ENCODE peak calls at places on chromosomes 3 and 15, in eight cellular contexts. H is AG04450, C is upper lobe of right lung, P is LNCaP clone FGC, A is epithelial cell of esophagus, T is aorta, V is thyroid gland, B is thoracic aorta. M is an unnamed sample.

GRCh38 chr3:8482960-8483665 is 18.5 kb upstream of the LMCD1 start:
- DNase-seq in H (peak), C (no peak), P (peak), A (peak), T (peak), V (peak), B (peak), M (peak)

GRCh38 chr3:105845488-105845887 is 23.3 kb downstream of the CBLB start:
- DNase-seq in H (no peak), C (no peak), P (no peak), A (no peak), T (no peak), V (no peak), B (no peak), M (no peak)

GRCh38 chr3:30871720-30872119 is 22.7 kb downstream of the GADL1 start:
- DNase-seq in H (no peak), C (no peak), P (no peak), A (no peak), T (no peak), V (no peak), B (no peak), M (no peak)

GRCh38 chr3:165800970-165801369 is 36.3 kb downstream of the BCHE start:
- DNase-seq in H (no peak), C (no peak), P (peak), A (no peak), T (no peak), V (no peak), B (no peak), M (no peak)

GRCh38 chr3:15941958-15942357 is 144.2 kb upstream of the ANKRD28 start:
- DNase-seq in H (no peak), C (no peak), P (no peak), A (no peak), T (no peak), V (no peak), B (no peak), M (no peak)

GRCh38 chr3:58419782-58420512 is 13.7 kb downstream of the PDHB start:
- DNase-seq in H (no peak), C (no peak), P (no peak), A (peak), T (no peak), V (peak), B (no peak), M (no peak)

GRCh38 chr15:40902605-40903561 is 8.6 kb downstream of the VPS18 start:
- DNase-seq in H (no peak), C (peak), P (no peak), A (peak), T (no peak), V (no peak), B (no peak), M (no peak)

GRCh38 chr3:48141225-48142137 is 46.7 kb downstream of the CDC25A start:
- DNase-seq in H (no peak), C (no peak), P (no peak), A (peak), T (no peak), V (no peak), B (no peak), M (no peak)

GRCh38 chr3:129038121-129038855 is 22.3 kb upstream of the GP9 start:
- DNase-seq in H (no peak), C (no peak), P (no peak), A (no peak), T (peak), V (no peak), B (no peak), M (no peak)

GRCh38 chr3:45606991-45607712 is 12.6 kb downstream of the LIMD1 start:
- DNase-seq in H (no peak), C (no peak), P (no peak), A (no peak), T (no peak), V (peak), B (no peak), M (no peak)

GRCh38 chr3:73625124-73625665 is 454 bp upstream of the PDZRN3 start:
- DNase-seq in H (no peak), C (no peak), P (no peak), A (peak), T (no peak), V (no peak), B (no peak), M (no peak)

GRCh38 chr3:87298111-87298718 is 21.8 kb upstream of the POU1F1 start:
- DNase-seq in H (peak), C (no peak), P (no peak), A (peak), T (no peak), V (no peak), B (no peak), M (no peak)

GRCh38 chr3:51282931-51283330 is 102.2 kb upstream of the MANF start:
- DNase-seq in H (peak), C (no peak), P (no peak), A (peak), T (no peak), V (no peak), B (no peak), M (no peak)

GRCh38 chr3:151169262-151169661 is 33.8 kb downstream of the GPR171 start:
- DNase-seq in H (no peak), C (peak), P (no peak), A (peak), T (no peak), V (no peak), B (no peak), M (no peak)

GRCh38 chr3:30693470-30694120 is 87.2 kb downstream of the TGFBR2 start:
- DNase-seq in H (peak), C (no peak), P (peak), A (peak), T (no peak), V (peak), B (no peak), M (peak)

GRCh38 chr3:131526801-131527347 is 24.1 kb upstream of the MRPL3 start:
- DNase-seq in H (no peak), C (peak), P (no peak), A (peak), T (peak), V (peak), B (no peak), M (peak)

GRCh38 chr3:85790445-85791030 is 831.7 kb downstream of the CADM2 start:
- DNase-seq in H (no peak), C (no peak), P (no peak), A (no peak), T (peak), V (peak), B (no peak), M (peak)
- H3K4me3 ChIP-seq in H (no peak), C (no peak), P (no peak), A (no peak), T (no peak), V (no peak), B (no peak), M (no peak)

GRCh38 chr15:93488157-93488803 is 399.3 kb upstream of the RGMA start:
- DNase-seq in H (no peak), C (no peak), P (no peak), A (no peak), T (no peak), V (no peak), B (no peak), M (no peak)
- H3K4me3 ChIP-seq in H (no peak), C (no peak), P (no peak), A (no peak), T (no peak), V (no peak), B (no peak), M (no peak)

GRCh38 chr15:66654718-66655375 is 47.2 kb upstream of the SMAD6 start:
- DNase-seq in H (no peak), C (no peak), P (no peak), A (no peak), T (peak), V (no peak), B (no peak), M (no peak)
- H3K4me3 ChIP-seq in H (no peak), C (peak), P (no peak), A (no peak), T (no peak), V (no peak), B (peak), M (no peak)

GRCh38 chr15:61527836-61528589 is 298.9 kb upstream of the RORA start:
- DNase-seq in H (no peak), C (no peak), P (no peak), A (no peak), T (no peak), V (no peak), B (no peak), M (no peak)
- H3K4me3 ChIP-seq in H (no peak), C (no peak), P (no peak), A (no peak), T (no peak), V (no peak), B (no peak), M (no peak)

GRCh38 chr3:39147711-39148115 is 5.7 kb downstream of the CSRNP1 start:
- DNase-seq in H (no peak), C (no peak), P (no peak), A (no peak), T (no peak), V (peak), B (no peak), M (peak)
- H3K4me3 ChIP-seq in H (peak), C (peak), P (no peak), A (no peak), T (no peak), V (no peak), B (peak), M (no peak)

GRCh38 chr3:157776822-157777221 is 273.6 kb upstream of the VEPH1 start:
- DNase-seq in H (no peak), C (no peak), P (no peak), A (no peak), T (no peak), V (no peak), B (no peak), M (no peak)
- H3K4me3 ChIP-seq in H (no peak), C (no peak), P (no peak), A (no peak), T (no peak), V (no peak), B (no peak), M (no peak)

DNA sequence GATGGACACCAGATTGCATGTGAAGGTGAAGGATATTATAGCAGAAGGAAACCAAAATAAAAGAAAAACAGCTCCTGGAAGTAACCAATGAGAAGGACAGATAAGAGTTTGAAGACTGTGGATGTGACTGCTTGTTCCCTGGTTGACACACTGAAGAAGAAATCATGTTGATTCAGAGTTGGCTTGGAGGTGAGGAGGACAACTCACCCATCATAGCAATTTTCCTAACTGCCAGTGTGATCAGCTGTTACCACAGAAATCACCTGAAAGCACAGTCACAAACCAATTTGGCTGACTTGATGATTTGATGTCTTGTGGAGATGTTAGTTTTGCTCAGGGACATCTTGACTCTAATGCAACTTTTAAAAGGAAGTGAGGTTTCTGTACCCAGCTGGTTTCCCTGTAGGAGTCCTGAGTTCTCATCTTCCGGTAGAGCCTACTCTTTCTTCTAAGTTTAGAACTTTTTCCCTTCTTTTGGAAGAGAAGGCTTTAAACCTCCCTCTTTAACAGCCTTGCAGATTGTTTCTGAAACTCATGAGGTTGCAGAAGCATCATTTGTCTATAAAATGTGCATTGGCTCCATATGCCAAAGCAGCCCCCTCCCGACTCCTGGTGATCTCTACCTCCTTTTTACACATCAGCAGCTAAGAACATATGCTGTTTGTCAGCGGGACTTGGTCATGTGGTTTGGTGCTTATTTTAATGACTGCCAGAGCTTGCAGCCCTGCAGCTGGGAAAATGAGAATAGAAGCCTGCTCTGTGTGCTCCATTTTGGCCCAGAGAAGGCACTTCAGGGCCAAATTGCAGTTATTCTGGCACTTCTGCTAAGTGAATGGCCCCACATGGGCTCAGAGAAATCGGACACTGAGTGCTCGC is 10.3 kb downstream of the ATG7 start:
- DNase-seq in H (no peak), C (no peak), P (no peak), A (no peak), T (no peak), V (no peak), B (no peak), M (no peak)
- H3K4me3 ChIP-seq in H (no peak), C (no peak), P (no peak), A (no peak), T (no peak), V (no peak), B (peak), M (no peak)